ENCODE peak calls at places on chromosomes 7 and 10, in nine cellular contexts. B is AG04449; X is SW 1271; A is memory B cell; U is CD8-positive, alpha-beta T cell; T is activated naive CD4-positive, alpha-beta T cell treated with anti-CD3 and anti-CD28 coated beads, Interleukin-2, amount 10 ng/mL, durations not matched to agents 7 days and 5 days; D is heart left ventricle; V is stimulated activated CD8-positive, alpha-beta memory T cell treated with anti-CD3 and anti-CD28 coated beads, Interleukin-7, amount 100 ng/mL, for 4 hours; O is stimulated activated CD4-positive, alpha-beta T cell treated with anti-CD3 and anti-CD28 coated beads, Interleukin-1b, Interleukin-23, amount 100 ng/mL, for 1 hour. R is an unnamed sample.

GRCh38 chr10:80275756-80276155 is 13.7 kb downstream of the MAT1A start:
- DNase-seq in D (no peak), V (no peak), U (no peak), T (no peak), O (no peak), B (no peak), A (no peak), X (no peak), R (no peak)

GRCh38 chr10:6770846-6771245 is 190.8 kb upstream of the PRKCQ start:
- DNase-seq in X (no peak), T (no peak), B (no peak), D (no peak), A (no peak), V (no peak), U (no peak), O (no peak), R (no peak)

GRCh38 chr7:114703677-114704076 is 218.2 kb upstream of the MDFIC start:
- DNase-seq in B (no peak), X (no peak), T (no peak), D (no peak), O (no peak), A (no peak), V (no peak), U (no peak), R (peak)

GRCh38 chr10:14605231-14605925 is 169.3 kb downstream of the FAM107B start:
- DNase-seq in D (no peak), T (peak), V (no peak), X (no peak), U (no peak), A (no peak), B (no peak), O (no peak), R (peak)

GRCh38 chr7:100612730-100613446 is 548 bp downstream of the MOSPD3 start:
- DNase-seq in V (no peak), B (no peak), A (no peak), O (no peak), X (no peak), U (peak), T (peak), D (no peak), R (no peak)

GRCh38 chr7:64892666-64893269 is 10.3 kb upstream of the ZNF273 start:
- DNase-seq in O (no peak), X (no peak), A (no peak), V (no peak), D (no peak), T (no peak), B (no peak), U (no peak), R (no peak)

GRCh38 chr10:102085336-102085735 is 20.2 kb downstream of the HPS6 start:
- DNase-seq in V (no peak), B (no peak), A (no peak), T (no peak), X (no peak), U (no peak), O (no peak), D (no peak), R (no peak)

GRCh38 chr10:31706921-31707571 is 221.6 kb downstream of the ARHGAP12 start:
- DNase-seq in T (no peak), B (no peak), V (no peak), U (no peak), D (peak), A (no peak), X (no peak), O (no peak), R (peak)

GRCh38 chr10:103491729-103492364 is 1.7 kb upstream of the NEURL1 start:
- DNase-seq in U (no peak), T (no peak), O (no peak), X (no peak), V (no peak), D (no peak), B (peak), A (no peak), R (peak)

GRCh38 chr10:27242951-27243551 is 2.5 kb upstream of the ACBD5 start:
- DNase-seq in T (peak), A (peak), D (peak), V (peak), X (peak), U (peak), O (peak), B (no peak), R (peak)

GRCh38 chr10:113735913-113736312 is 15.6 kb upstream of the PLEKHS1 start:
- DNase-seq in V (no peak), A (no peak), T (no peak), X (no peak), U (no peak), O (no peak), B (no peak), D (no peak), R (no peak)

GRCh38 chr7:954330-955238 is at the start of gene ADAP1:
- DNase-seq in V (no peak), B (no peak), A (peak), D (peak), T (peak), X (no peak), U (peak), O (peak), R (peak)

GRCh38 chr7:36188266-36188665 is 35.2 kb downstream of the EEPD1 start:
- DNase-seq in X (no peak), O (no peak), U (no peak), B (no peak), T (no peak), D (no peak), V (no peak), A (no peak), R (no peak)

GRCh38 chr10:44042926-44043602 is 341.8 kb downstream of the CXCL12 start:
- DNase-seq in O (no peak), A (no peak), T (no peak), D (no peak), U (no peak), X (no peak), B (no peak), V (no peak), R (no peak)

GRCh38 chr10:110206988-110207804 is at the start of gene MXI1:
- DNase-seq in V (no peak), A (no peak), B (no peak), X (peak), T (peak), D (peak), U (peak), O (no peak), R (peak)

GRCh38 chr10:100978896-100979185 is 8.5 kb downstream of the MRPL43 start:
- DNase-seq in V (no peak), T (no peak), A (no peak), B (no peak), D (no peak), U (no peak), X (no peak), O (no peak), R (no peak)

GRCh38 chr7:26649388-26649787 is 215.0 kb downstream of the SKAP2 start:
- DNase-seq in V (no peak), A (no peak), U (no peak), T (no peak), B (no peak), O (no peak), X (no peak), D (no peak), R (no peak)

R was measured in cardiac fibroblast.